ENCODE peak calls at places on chromosomes 2 and 18, in five cellular contexts. H is IMR-90, T is mammary epithelial cell, S is HCT116, F is H1. P is an unnamed sample.

GRCh38 chr2:16151651-16152050 is 211.3 kb downstream of the MYCN start:
- DNase-seq in H (no peak), T (no peak), S (no peak), F (no peak), P (no peak)

GRCh38 chr2:45010706-45011036 is 1.4 kb upstream of the SIX2 start:
- DNase-seq in H (no peak), T (no peak), S (no peak), F (no peak), P (peak; percentile 91)

GRCh38 chr2:128318776-128319456 is at the start of gene HS6ST1:
- DNase-seq in H (peak; percentile 76), T (peak; percentile 76), S (peak; percentile 24), F (peak; percentile 95), P (peak; percentile 99)

GRCh38 chr18:27583021-27583420 is 397.9 kb upstream of the CHST9 start:
- DNase-seq in H (no peak), T (no peak), S (no peak), F (no peak), P (no peak)

GRCh38 chr2:9481257-9481922 is 7.0 kb downstream of the IAH1 start:
- DNase-seq in H (peak; percentile 83), T (peak; percentile 42), S (no peak), F (no peak), P (no peak)

GRCh38 chr18:54150226-54150625 is 74.2 kb downstream of the MBD2 start:
- DNase-seq in H (no peak), T (peak; percentile 42), S (no peak), F (no peak), P (no peak)

GRCh38 chr2:148927010-148927409 is 52.0 kb downstream of the KIF5C start:
- DNase-seq in H (no peak), T (no peak), S (peak; percentile 51), F (peak; percentile 50), P (no peak)

GRCh38 chr2:128733450-128733849 is 414.8 kb upstream of the HS6ST1 start:
- DNase-seq in H (no peak), T (no peak), S (no peak), F (no peak), P (no peak)

GRCh38 chr2:118013221-118013723 is 598 bp downstream of the CCDC93 start:
- DNase-seq in H (no peak), T (peak; percentile 33), S (no peak), F (peak; percentile 71), P (peak; percentile 96)

GRCh38 chr2:134600208-134600607 is 118.6 kb downstream of the TMEM163 start:
- DNase-seq in H (no peak), T (no peak), S (no peak), F (no peak), P (no peak)

GRCh38 chr2:59000796-59001195 is 759.7 kb upstream of the FANCL start:
- DNase-seq in H (no peak), T (no peak), S (no peak), F (no peak), P (no peak)

GRCh38 chr2:15533860-15534480 is 27.2 kb downstream of the NBAS start:
- DNase-seq in H (no peak), T (no peak), S (no peak), F (no peak), P (no peak)

GRCh38 chr2:181461056-181461630 is 4.0 kb downstream of the ITGA4 start:
- DNase-seq in H (no peak), T (no peak), S (no peak), F (no peak), P (no peak)

GRCh38 chr2:140997997-140998396 is 1132.8 kb downstream of the LRP1B start:
- DNase-seq in H (peak; percentile 18), T (no peak), S (no peak), F (no peak), P (no peak)

GRCh38 chr2:140998577-140998976 is 1132.2 kb downstream of the LRP1B start:
- DNase-seq in H (peak; percentile 18), T (no peak), S (no peak), F (no peak), P (no peak)

GRCh38 chr2:140990416-140990815 is 1140.4 kb downstream of the LRP1B start:
- DNase-seq in H (peak; percentile 94), T (peak; percentile 12), S (no peak), F (no peak), P (peak; percentile 19)

DNA sequence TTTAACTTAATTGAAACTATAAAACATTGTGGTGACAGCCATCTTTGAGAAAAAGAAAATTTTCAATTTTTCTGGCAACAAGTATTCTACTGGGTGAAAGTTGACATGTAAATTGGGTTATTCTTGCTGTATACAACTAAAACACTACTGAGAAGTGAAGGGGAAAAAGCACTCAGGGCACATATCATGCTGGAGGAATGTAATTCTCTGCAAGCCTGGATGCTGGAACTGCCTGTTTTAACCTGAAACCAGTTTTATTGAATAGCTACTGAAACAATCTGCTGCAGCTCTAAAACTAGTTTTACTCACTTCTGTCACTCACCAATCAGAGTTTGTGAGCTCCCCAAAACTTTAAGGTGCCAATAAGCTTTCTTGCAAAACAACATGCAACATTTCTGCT is 1136.0 kb downstream of the LRP1B start:
- DNase-seq in H (peak; percentile 28), T (no peak), S (no peak), F (no peak), P (no peak)
- H2AFZ ChIP-seq in H (no peak overlapping the region), T (no peak overlapping the region), S (no peak overlapping the region), F (no peak overlapping the region), P (no peak overlapping the region)

GRCh38 chr2:213017404-213017803 is 134.0 kb downstream of the IKZF2 start:
- DNase-seq in H (no peak), T (no peak), S (no peak), F (no peak), P (no peak)

GRCh38 chr2:213018340-213018901 is 133.0 kb downstream of the IKZF2 start:
- DNase-seq in H (no peak), T (no peak), S (no peak), F (no peak), P (no peak)

GRCh38 chr2:213016984-213017351 is 134.4 kb downstream of the IKZF2 start:
- DNase-seq in H (peak; percentile 37), T (no peak), S (no peak), F (no peak), P (peak; percentile 51)

GRCh38 chr2:213015387-213016165 is 135.8 kb downstream of the IKZF2 start:
- DNase-seq in H (no peak), T (no peak), S (no peak), F (no peak), P (no peak)

DNA sequence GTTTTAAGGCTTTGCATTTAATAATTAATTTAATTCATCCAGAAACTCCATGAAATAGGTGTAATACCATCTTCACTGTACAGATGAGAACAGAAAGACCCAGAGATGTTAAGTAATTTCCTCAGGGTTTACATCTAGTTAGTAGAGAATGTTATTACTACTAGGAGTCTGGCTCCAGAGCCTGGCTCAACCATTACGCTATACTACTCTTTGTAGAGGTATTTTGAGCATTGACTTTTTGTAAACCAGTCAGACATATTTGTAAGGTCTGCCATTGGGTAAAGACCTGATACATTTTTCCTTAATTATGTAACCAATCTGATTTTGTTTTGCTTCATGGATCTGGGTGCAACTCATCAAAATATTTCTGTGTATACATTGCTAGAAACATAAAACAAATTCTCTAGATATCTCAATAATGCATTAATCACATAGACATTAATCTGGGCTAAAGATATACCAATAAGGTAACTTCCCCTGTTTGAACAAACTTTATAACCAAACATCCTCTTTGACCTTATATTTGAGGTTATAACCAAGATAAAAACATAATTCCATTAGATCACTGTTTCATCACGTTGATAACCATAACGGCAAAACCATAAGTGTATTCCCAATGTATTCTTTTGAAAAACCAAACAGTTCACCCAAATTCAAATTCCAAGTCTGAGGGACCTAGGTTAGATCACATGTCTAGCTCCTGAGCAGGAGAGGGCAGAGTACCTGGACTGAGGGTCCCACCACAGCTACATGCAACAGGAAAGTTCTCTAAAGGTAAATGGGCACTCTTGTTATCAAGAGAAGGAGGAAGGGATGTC is 135.0 kb downstream of the IKZF2 start:
- DNase-seq in H (no peak), T (no peak), S (no peak), F (no peak), P (no peak)
- H3K36me3 ChIP-seq in H (peaks cover 2% of the 10 kb centered on the region), T (peaks cover 4% of the 10 kb centered on the region), S (no peaks in the 10 kb centered on the region), F (no peaks in the 10 kb centered on the region), P (no peaks in the 10 kb centered on the region)

GRCh38 chr2:204108874-204109295 is 172.3 kb downstream of the ICOS start:
- DNase-seq in H (no peak), T (no peak), S (no peak), F (no peak), P (no peak)

GRCh38 chr2:204109681-204110080 is 173.1 kb downstream of the ICOS start:
- DNase-seq in H (no peak), T (no peak), S (no peak), F (no peak), P (no peak)

GRCh38 chr2:204104821-204105220 is 168.3 kb downstream of the ICOS start:
- DNase-seq in H (no peak), T (no peak), S (no peak), F (no peak), P (no peak)

GRCh38 chr2:204110250-204111183 is 174.0 kb downstream of the ICOS start:
- DNase-seq in H (no peak), T (no peak), S (no peak), F (no peak), P (no peak)

DNA sequence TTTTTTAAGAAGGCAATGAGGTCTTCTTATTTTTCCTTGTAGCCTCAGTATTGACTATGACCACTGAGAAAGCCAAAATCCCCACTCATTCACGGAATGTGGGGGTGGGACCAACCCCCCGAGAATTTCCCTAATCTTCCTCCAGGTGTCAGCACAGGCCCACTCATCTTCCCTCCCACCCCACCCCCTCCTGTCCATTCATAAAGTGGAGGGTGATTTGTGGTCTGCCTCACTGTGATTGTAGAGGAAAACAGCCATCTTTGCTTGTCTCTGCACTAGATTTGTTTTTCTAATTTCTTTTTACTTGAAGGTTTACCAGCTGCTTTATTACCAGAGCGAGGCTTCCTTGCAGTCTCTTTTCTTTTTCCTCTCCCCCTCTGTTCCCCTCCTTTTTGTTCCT is 171.7 kb downstream of the ICOS start:
- DNase-seq in H (no peak), T (no peak), S (peak; percentile 3), F (no peak), P (no peak)
- H2AFZ ChIP-seq in H (no peak overlapping the region), T (no peak overlapping the region), S (no peak overlapping the region), F (peak overlapping the region; percentile 95), P (no peak overlapping the region)

GRCh38 chr2:86029873-86030272 is 75.8 kb downstream of the POLR1A start:
- DNase-seq in H (no peak), T (no peak), S (no peak), F (no peak), P (no peak)
- H3K36me3 ChIP-seq in H (peaks cover 74% of the 10 kb centered on the region), T (peaks cover 30% of the 10 kb centered on the region), S (peaks cover 44% of the 10 kb centered on the region), F (peaks cover 48% of the 10 kb centered on the region), P (peaks cover 86% of the 10 kb centered on the region)

GRCh38 chr18:48236822-48237221 is 172.4 kb downstream of the ZBTB7C start:
- DNase-seq in H (no peak), T (no peak), S (no peak), F (no peak), P (no peak)

GRCh38 chr18:48238636-48239035 is 170.5 kb downstream of the ZBTB7C start:
- DNase-seq in H (no peak), T (no peak), S (no peak), F (no peak), P (no peak)

GRCh38 chr18:48238206-48238605 is 171.0 kb downstream of the ZBTB7C start:
- DNase-seq in H (no peak), T (peak; percentile 45), S (no peak), F (no peak), P (no peak)
- H2AFZ ChIP-seq in H (no peak overlapping the region), T (peak overlapping the region; percentile 70), S (no peak overlapping the region), F (no peak overlapping the region), P (no peak overlapping the region)

GRCh38 chr2:113179446-113180045 is 5.8 kb downstream of the PSD4 start:
- DNase-seq in H (no peak), T (no peak), S (no peak), F (no peak), P (no peak)
- H3K36me3 ChIP-seq in H (no peaks in the 10 kb centered on the region), T (no peaks in the 10 kb centered on the region), S (no peaks in the 10 kb centered on the region), F (no peaks in the 10 kb centered on the region), P (no peaks in the 10 kb centered on the region)